ENCODE peak calls at places on chromosome 1, in five cellular contexts. J is A549, C is stomach, L is K562, P is GM12878. Q is an unnamed sample. For H3K4me1, the result is how much of the 10 kb centered on the place peaks cover.

GRCh38 chr1:40404670-40405462 is 31.3 kb downstream of the SMAP2 start:
- DNase-seq in L (peak), P (no peak), J (peak), C (no peak), Q (no peak)

GRCh38 chr1:236064674-236065508 is at the start of gene NID1:
- DNase-seq in L (no peak), C (peak), J (peak), P (no peak), Q (peak)

GRCh38 chr1:214685906-214686305 is 82.9 kb downstream of the CENPF start:
- DNase-seq in P (no peak), J (no peak), C (no peak), L (no peak), Q (no peak)

GRCh38 chr1:30930631-30931173 is 22.1 kb upstream of the SDC3 start:
- DNase-seq in L (no peak), P (no peak), J (no peak), C (no peak), Q (no peak)

GRCh38 chr1:156750932-156751723 is at the start of gene HDGF:
- DNase-seq in J (no peak), L (peak), P (no peak), C (peak), Q (peak)

GRCh38 chr1:155080250-155081228 is 1.9 kb downstream of the EFNA3 start:
- DNase-seq in C (no peak), L (peak), J (no peak), P (no peak), Q (no peak)

GRCh38 chr1:2789986-2790581 is 11.4 kb downstream of the TTC34 start:
- DNase-seq in L (no peak), C (no peak), P (no peak), J (no peak), Q (peak)

GRCh38 chr1:26771643-26772321 is 16.0 kb upstream of the PIGV start:
- DNase-seq in P (no peak), C (no peak), L (peak), J (peak), Q (no peak)

GRCh38 chr1:245702346-245702745 is 547.6 kb downstream of the KIF26B start:
- DNase-seq in P (no peak), J (no peak), C (no peak), L (no peak), Q (no peak)

DNA sequence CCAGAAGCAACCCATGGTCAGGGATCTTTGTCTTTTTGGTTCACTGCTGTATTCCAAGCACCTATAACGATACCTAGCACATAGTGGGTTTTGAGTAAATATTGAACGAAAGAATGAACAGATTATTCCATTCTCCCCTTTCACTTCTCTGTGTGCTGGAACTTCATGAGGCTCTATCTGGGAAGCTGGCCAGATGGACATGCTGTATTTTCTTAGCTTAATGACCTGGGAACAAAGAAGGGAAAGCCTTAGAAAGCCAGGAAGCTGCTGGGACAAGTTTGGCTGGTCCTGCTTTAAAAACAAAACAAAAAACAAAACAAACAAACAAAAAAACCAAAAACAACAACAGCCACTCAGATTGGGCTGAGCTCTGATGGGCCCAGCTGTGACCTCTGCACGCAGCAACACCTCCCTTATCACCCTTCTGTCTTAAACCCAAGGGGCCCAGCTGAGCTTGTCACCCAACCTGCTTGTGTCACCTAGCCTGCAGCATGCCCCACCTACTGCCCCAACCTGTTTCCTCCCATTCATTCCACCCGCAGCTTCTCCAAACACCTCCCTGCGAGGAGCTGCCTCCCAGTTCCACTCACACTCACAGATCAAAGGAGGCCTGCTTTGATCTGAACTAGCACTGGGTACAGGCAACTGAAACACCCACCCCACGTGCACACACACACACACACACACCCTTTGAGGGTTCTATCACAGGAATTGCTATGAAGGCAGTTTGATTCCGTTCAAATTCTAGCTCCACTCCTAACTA is 37.1 kb downstream of the SLC30A1 start:
- DNase-seq in P (no peak), L (no peak), J (no peak), C (peak), Q (no peak)
- H3K27ac ChIP-seq in P (no peak), L (no peak), J (no peak), C (no peak), Q (peak)

DNA sequence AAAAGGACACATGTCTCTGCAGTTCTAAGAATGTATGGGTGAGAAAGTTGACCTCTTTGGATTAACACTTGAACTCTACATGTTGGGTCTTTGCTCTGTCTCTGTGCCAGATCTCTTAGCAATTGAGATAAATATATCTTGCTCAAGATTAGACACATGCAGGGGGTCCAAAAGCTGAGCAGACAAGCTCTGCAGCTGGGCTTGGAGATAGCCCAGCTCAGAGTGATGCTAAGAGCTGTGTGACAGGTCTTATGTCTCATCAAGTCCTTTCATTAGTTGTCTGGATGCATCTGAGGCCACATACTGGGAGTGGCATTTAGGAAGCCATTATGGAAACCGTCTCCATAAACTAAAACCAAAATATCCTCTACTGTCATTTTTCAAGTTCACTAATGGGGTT is 289.4 kb upstream of the DUSP10 start:
- DNase-seq in P (no peak), J (no peak), L (no peak), C (no peak), Q (no peak)
- H3K4me1 ChIP-seq in P (under half), J (under half), L (under half), C (under half), Q (under half)

DNA sequence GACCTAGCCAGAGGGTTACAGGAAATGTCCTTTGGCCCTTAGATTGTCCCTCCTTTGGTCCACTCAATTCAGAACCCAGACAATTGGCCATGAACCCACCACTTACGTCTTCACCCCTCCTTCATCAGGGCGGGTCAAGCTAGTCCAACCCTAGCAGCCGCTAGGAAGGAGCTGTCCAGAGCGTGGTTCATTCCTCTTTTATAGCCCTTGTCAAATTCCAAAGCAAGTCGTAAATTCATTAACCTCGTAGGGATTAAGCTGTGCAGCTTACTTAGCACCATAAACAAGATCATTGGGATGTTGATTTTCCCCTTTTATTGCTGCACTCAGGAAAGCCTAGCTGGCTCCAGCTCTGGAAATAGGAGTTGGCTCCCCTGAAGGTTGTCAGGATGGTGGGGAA is 90.1 kb downstream of the TMEM53 start:
- DNase-seq in C (no peak), P (no peak), J (no peak), L (no peak), Q (no peak)
- TF ChIP-seq EP300 in C (no peak), P (no peak), J (no peak), L (no peak), Q (no peak)

GRCh38 chr1:117147341-117147831 is 25.8 kb upstream of the TRIM45 start:
- DNase-seq in L (no peak), J (no peak), C (no peak), P (no peak), Q (no peak)
- H3K27ac ChIP-seq in L (no peak), J (peak), C (no peak), P (no peak), Q (no peak)

DNA sequence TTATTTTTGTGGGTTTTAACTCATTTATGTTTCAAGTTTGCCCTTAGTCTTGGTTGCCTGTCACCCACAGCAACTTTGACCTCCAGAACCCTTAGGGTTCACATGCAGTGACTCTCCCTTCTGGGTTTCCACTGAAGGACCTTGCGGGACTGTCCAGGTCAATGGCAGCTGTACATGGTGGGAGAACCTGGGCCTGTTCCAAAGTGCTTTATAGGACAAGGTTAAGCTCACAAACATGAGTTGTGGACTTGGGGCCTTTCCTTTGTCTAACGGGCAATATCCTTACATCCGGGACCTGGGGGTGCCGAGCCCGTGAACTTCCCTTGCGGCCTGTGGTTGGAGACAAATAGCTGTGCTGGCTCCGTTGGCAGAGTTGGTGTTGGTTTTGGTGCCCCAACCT is 77.8 kb downstream of the CD58 start:
- DNase-seq in P (no peak), C (no peak), L (no peak), J (no peak), Q (no peak)
- H3K4me1 ChIP-seq in P (under half), C (half or more), L (under half), J (under half), Q (under half)

DNA sequence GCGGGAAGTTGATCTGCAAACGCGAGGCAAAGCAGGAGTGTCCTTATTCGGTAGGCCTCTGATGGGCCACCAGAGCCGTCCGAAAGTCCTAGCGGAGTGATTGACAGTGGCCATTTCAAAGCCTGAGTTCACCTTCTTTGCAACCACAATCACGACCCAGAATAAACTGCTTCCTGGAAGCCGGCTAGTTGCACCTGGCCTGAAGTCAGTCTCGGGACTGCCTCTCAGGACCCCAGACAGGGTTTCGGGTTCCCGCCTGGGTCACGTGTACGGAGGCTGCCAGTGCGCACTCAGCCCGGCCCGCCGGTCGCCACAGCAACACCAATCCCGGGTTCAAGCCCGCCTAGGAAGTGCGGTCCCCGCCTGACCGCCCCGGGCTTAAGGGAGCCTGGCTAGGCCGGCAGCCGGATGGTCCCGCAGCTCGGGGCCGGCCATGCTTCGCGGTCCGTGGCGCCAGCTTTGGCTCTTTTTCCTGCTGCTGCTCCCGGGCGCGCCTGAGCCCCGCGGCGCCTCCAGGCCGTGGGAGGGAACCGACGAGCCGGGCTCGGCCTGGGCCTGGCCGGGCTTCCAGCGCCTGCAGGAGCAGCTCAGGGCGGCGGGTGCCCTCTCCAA is at the start of gene TOR3A:
- DNase-seq in P (peak), J (peak), C (peak), L (peak), Q (peak)
- TF ChIP-seq EP300 in P (no peak), J (no peak), C (no peak), L (no peak), Q (no peak)

GRCh38 chr1:36132029-36132428 is 7.0 kb upstream of the COL8A2 start:
- DNase-seq in P (no peak), J (no peak), L (no peak), C (no peak), Q (no peak)

GRCh38 chr1:36136535-36136934 is 11.5 kb upstream of the COL8A2 start:
- DNase-seq in C (no peak), P (no peak), L (no peak), J (no peak), Q (no peak)

GRCh38 chr1:36134805-36135339 is 9.8 kb upstream of the COL8A2 start:
- DNase-seq in L (peak), J (peak), P (no peak), C (peak), Q (no peak)

GRCh38 chr1:36134031-36134430 is 9.0 kb upstream of the COL8A2 start:
- DNase-seq in C (no peak), L (no peak), P (no peak), J (no peak), Q (no peak)

GRCh38 chr1:36133484-36133883 is 8.5 kb upstream of the COL8A2 start:
- DNase-seq in C (peak), J (peak), P (no peak), L (no peak), Q (no peak)
- H3K27ac ChIP-seq in C (peak), J (no peak), P (no peak), L (no peak), Q (peak)

GRCh38 chr1:223837687-223838086 is 8.1 kb downstream of the TP53BP2 start:
- DNase-seq in J (no peak), C (no peak), P (no peak), L (no peak), Q (no peak)
- H3K4me1 ChIP-seq in J (half or more), C (half or more), P (under half), L (half or more), Q (under half)

GRCh38 chr1:221741971-221742554 is at the start of gene DUSP10:
- DNase-seq in P (peak), J (peak), C (peak), L (peak), Q (peak)
- TF ChIP-seq EP300 in P (no peak), J (no peak), C (no peak), L (peak), Q (no peak)

GRCh38 chr1:1371741-1372711 is 3.0 kb downstream of the AURKAIP1 start:
- DNase-seq in J (peak), C (peak), P (no peak), L (peak), Q (peak)
- H3K27ac ChIP-seq in J (no peak), C (peak), P (peak), L (peak), Q (no peak)